ENCODE peak calls at places on chromosomes 12 and 14, in seven cellular contexts. One of them, this sample, is unnamed.

GRCh38 chr14:60722836-60723217 is 1.3 kb downstream of the SIX4 start:
- DNase-seq in left ventricle myocardium superior: no peak
- DNase-seq in activated T-cell treated with anti-CD3 and anti-CD28 coated beads, Interleukin-2, amount 50 U/mL, for 4 hours: no peak
- DNase-seq in HEK293T: peak; percentile 37
- DNase-seq in GM03348: peak; percentile 48
- DNase-seq in RPMI7951: no peak
- DNase-seq in NCI-H510A: peak; percentile 15
- DNase-seq in this sample: no peak

GRCh38 chr14:57486767-57487379 is 6.8 kb downstream of the CCDC198 start:
- DNase-seq in NCI-H510A: no peak
- DNase-seq in HEK293T: peak; percentile 49
- DNase-seq in GM03348: peak; percentile 57
- DNase-seq in activated T-cell treated with anti-CD3 and anti-CD28 coated beads, Interleukin-2, amount 50 U/mL, for 4 hours: no peak
- DNase-seq in left ventricle myocardium superior: no peak
- DNase-seq in RPMI7951: peak; percentile 39
- DNase-seq in this sample: no peak

GRCh38 chr12:43852744-43853143 is 16.9 kb downstream of the TMEM117 start:
- DNase-seq in NCI-H510A: no peak
- DNase-seq in activated T-cell treated with anti-CD3 and anti-CD28 coated beads, Interleukin-2, amount 50 U/mL, for 4 hours: no peak
- DNase-seq in GM03348: no peak
- DNase-seq in left ventricle myocardium superior: no peak
- DNase-seq in RPMI7951: no peak
- DNase-seq in HEK293T: no peak
- DNase-seq in this sample: no peak

GRCh38 chr12:94789510-94790225 is 139.3 kb upstream of the TMCC3 start:
- DNase-seq in RPMI7951: no peak
- DNase-seq in GM03348: no peak
- DNase-seq in activated T-cell treated with anti-CD3 and anti-CD28 coated beads, Interleukin-2, amount 50 U/mL, for 4 hours: no peak
- DNase-seq in NCI-H510A: no peak
- DNase-seq in HEK293T: no peak
- DNase-seq in left ventricle myocardium superior: no peak
- DNase-seq in this sample: no peak

GRCh38 chr12:63276537-63277365 is 125.8 kb upstream of the AVPR1A start:
- DNase-seq in NCI-H510A: peak; percentile 8
- DNase-seq in left ventricle myocardium superior: peak; percentile 23
- DNase-seq in HEK293T: peak; percentile 43
- DNase-seq in activated T-cell treated with anti-CD3 and anti-CD28 coated beads, Interleukin-2, amount 50 U/mL, for 4 hours: no peak
- DNase-seq in RPMI7951: peak; percentile 29
- DNase-seq in GM03348: peak; percentile 22
- DNase-seq in this sample: no peak

GRCh38 chr14:24816929-24817637 is 183.1 kb upstream of the GZMB start:
- DNase-seq in HEK293T: no peak
- DNase-seq in left ventricle myocardium superior: peak; percentile 46
- DNase-seq in activated T-cell treated with anti-CD3 and anti-CD28 coated beads, Interleukin-2, amount 50 U/mL, for 4 hours: no peak
- DNase-seq in GM03348: no peak
- DNase-seq in RPMI7951: no peak
- DNase-seq in NCI-H510A: no peak
- DNase-seq in this sample: no peak

GRCh38 chr14:21332950-21333349 is 50.9 kb downstream of the SUPT16H start:
- DNase-seq in HEK293T: no peak
- DNase-seq in left ventricle myocardium superior: no peak
- DNase-seq in GM03348: no peak
- DNase-seq in RPMI7951: no peak
- DNase-seq in activated T-cell treated with anti-CD3 and anti-CD28 coated beads, Interleukin-2, amount 50 U/mL, for 4 hours: no peak
- DNase-seq in NCI-H510A: no peak
- DNase-seq in this sample: no peak

GRCh38 chr14:59126714-59127436 is 61.6 kb upstream of the DAAM1 start:
- DNase-seq in left ventricle myocardium superior: no peak
- DNase-seq in NCI-H510A: peak; percentile 3
- DNase-seq in RPMI7951: peak; percentile 58
- DNase-seq in HEK293T: peak; percentile 65
- DNase-seq in activated T-cell treated with anti-CD3 and anti-CD28 coated beads, Interleukin-2, amount 50 U/mL, for 4 hours: no peak
- DNase-seq in GM03348: peak; percentile 77
- DNase-seq in this sample: peak; percentile 10

GRCh38 chr12:119208626-119209061 is 29.9 kb downstream of the HSPB8 start:
- DNase-seq in NCI-H510A: peak; percentile 54
- DNase-seq in left ventricle myocardium superior: peak; percentile 89
- DNase-seq in RPMI7951: no peak
- DNase-seq in HEK293T: no peak
- DNase-seq in activated T-cell treated with anti-CD3 and anti-CD28 coated beads, Interleukin-2, amount 50 U/mL, for 4 hours: no peak
- DNase-seq in GM03348: peak; percentile 36
- DNase-seq in this sample: no peak

GRCh38 chr14:23153891-23154796 is 29.3 kb downstream of the SLC7A8 start:
- DNase-seq in activated T-cell treated with anti-CD3 and anti-CD28 coated beads, Interleukin-2, amount 50 U/mL, for 4 hours: no peak
- DNase-seq in NCI-H510A: no peak
- DNase-seq in RPMI7951: peak; percentile 93
- DNase-seq in left ventricle myocardium superior: peak; percentile 95
- DNase-seq in GM03348: peak; percentile 96
- DNase-seq in HEK293T: peak; percentile 56
- DNase-seq in this sample: no peak

This sample was measured in activated gamma-delta T cell treated with Interleukin-2 at 50 U/mL for 16 hours.